ENCODE peak calls at places on chromosomes 4 and X, in four cellular contexts. One of them, this sample, is unnamed.

GRCh38 chr4:88976514-88977035 is 80.4 kb downstream of the FAM13A start:
- DNase-seq in upper lobe of right lung: no peak
- DNase-seq in astrocyte of the spinal cord: no peak
- DNase-seq in MM.1S: no peak
- DNase-seq in this sample: no peak

GRCh38 chr4:154013576-154013975 is 224.7 kb upstream of the SFRP2 start:
- DNase-seq in MM.1S: no peak
- DNase-seq in astrocyte of the spinal cord: no peak
- DNase-seq in upper lobe of right lung: no peak
- DNase-seq in this sample: no peak

GRCh38 chr4:68391451-68391850 is 41.6 kb upstream of the YTHDC1 start:
- DNase-seq in MM.1S: no peak
- DNase-seq in astrocyte of the spinal cord: no peak
- DNase-seq in upper lobe of right lung: no peak
- DNase-seq in this sample: no peak

GRCh38 chr4:40949701-40950100 is 199.9 kb downstream of the NSUN7 start:
- DNase-seq in upper lobe of right lung: no peak
- DNase-seq in MM.1S: no peak
- DNase-seq in astrocyte of the spinal cord: no peak
- DNase-seq in this sample: peak

GRCh38 chrX:95949588-95949987 is 735.1 kb upstream of the DIAPH2 start:
- DNase-seq in MM.1S: no peak
- DNase-seq in upper lobe of right lung: no peak
- DNase-seq in astrocyte of the spinal cord: no peak
- DNase-seq in this sample: no peak

GRCh38 chrX:153225438-153226098 is 46.5 kb downstream of the MAGEA1 start:
- DNase-seq in MM.1S: no peak
- DNase-seq in upper lobe of right lung: peak
- DNase-seq in astrocyte of the spinal cord: no peak
- DNase-seq in this sample: no peak

GRCh38 chrX:151962034-151962433 is 12.4 kb downstream of the GABRE start:
- DNase-seq in MM.1S: no peak
- DNase-seq in upper lobe of right lung: no peak
- DNase-seq in astrocyte of the spinal cord: no peak
- DNase-seq in this sample: no peak

GRCh38 chr4:67533112-67533511 is 12.2 kb downstream of the CENPC start:
- DNase-seq in upper lobe of right lung: no peak
- DNase-seq in astrocyte of the spinal cord: no peak
- DNase-seq in MM.1S: no peak
- DNase-seq in this sample: no peak

GRCh38 chrX:150092549-150092948 is 154.3 kb upstream of the EOLA2 start:
- DNase-seq in MM.1S: no peak
- DNase-seq in astrocyte of the spinal cord: no peak
- DNase-seq in upper lobe of right lung: no peak
- DNase-seq in this sample: no peak

GRCh38 chrX:1391370-1391706 is 575 bp downstream of the SLC25A6 start:
- DNase-seq in MM.1S: no peak
- DNase-seq in astrocyte of the spinal cord: no peak
- DNase-seq in upper lobe of right lung: no peak
- DNase-seq in this sample: no peak

GRCh38 chr4:164977243-164978164 is at the start of gene TRIM61:
- DNase-seq in MM.1S: peak
- DNase-seq in upper lobe of right lung: peak
- DNase-seq in astrocyte of the spinal cord: no peak
- DNase-seq in this sample: peak

GRCh38 chrX:133923113-133923512 is 62.3 kb downstream of the GPC3 start:
- DNase-seq in astrocyte of the spinal cord: no peak
- DNase-seq in MM.1S: peak
- DNase-seq in upper lobe of right lung: no peak
- DNase-seq in this sample: peak

GRCh38 chr4:183100827-183101226 is 1.8 kb downstream of the WWC2 start:
- DNase-seq in MM.1S: no peak
- DNase-seq in upper lobe of right lung: no peak
- DNase-seq in astrocyte of the spinal cord: no peak
- DNase-seq in this sample: no peak

GRCh38 chr4:149897784-149898183 is 82.1 kb upstream of the IQCM start:
- DNase-seq in MM.1S: peak
- DNase-seq in astrocyte of the spinal cord: peak
- DNase-seq in upper lobe of right lung: no peak
- DNase-seq in this sample: peak

GRCh38 chrX:22969416-22969815 is 30.3 kb upstream of the DDX53 start:
- DNase-seq in astrocyte of the spinal cord: no peak
- DNase-seq in upper lobe of right lung: no peak
- DNase-seq in MM.1S: peak
- DNase-seq in this sample: peak

GRCh38 chrX:129697204-129697829 is 41.5 kb upstream of the XPNPEP2 start:
- DNase-seq in astrocyte of the spinal cord: no peak
- DNase-seq in MM.1S: no peak
- DNase-seq in upper lobe of right lung: no peak
- DNase-seq in this sample: no peak

GRCh38 chr4:41160010-41160789 is 54.1 kb downstream of the APBB2 start:
- DNase-seq in MM.1S: no peak
- DNase-seq in astrocyte of the spinal cord: peak
- DNase-seq in upper lobe of right lung: no peak
- DNase-seq in this sample: peak

GRCh38 chr4:112735474-112735951 is 98.6 kb downstream of the LARP7 start:
- DNase-seq in MM.1S: no peak
- DNase-seq in astrocyte of the spinal cord: peak
- DNase-seq in upper lobe of right lung: no peak
- DNase-seq in this sample: no peak

GRCh38 chrX:40663880-40664630 is 16.7 kb upstream of the CXorf38 start:
- DNase-seq in MM.1S: no peak
- DNase-seq in astrocyte of the spinal cord: peak
- DNase-seq in upper lobe of right lung: no peak
- DNase-seq in this sample: peak

GRCh38 chrX:8913665-8914409 is 112.7 kb upstream of the FAM9A start:
- DNase-seq in astrocyte of the spinal cord: peak
- DNase-seq in MM.1S: no peak
- DNase-seq in upper lobe of right lung: no peak
- DNase-seq in this sample: peak

GRCh38 chrX:77572322-77572721 is 125.1 kb downstream of the FGF16 start:
- DNase-seq in astrocyte of the spinal cord: no peak
- DNase-seq in MM.1S: no peak
- DNase-seq in upper lobe of right lung: no peak
- DNase-seq in this sample: no peak

GRCh38 chr4:1297456-1298325 is 8.0 kb downstream of the MAEA start:
- DNase-seq in upper lobe of right lung: peak
- DNase-seq in MM.1S: no peak
- DNase-seq in astrocyte of the spinal cord: no peak
- DNase-seq in this sample: no peak

GRCh38 chr4:40178672-40179071 is 18.2 kb upstream of the RHOH start:
- DNase-seq in upper lobe of right lung: no peak
- DNase-seq in astrocyte of the spinal cord: no peak
- DNase-seq in MM.1S: peak
- DNase-seq in this sample: no peak

GRCh38 chr4:73315091-73315490 is 56.5 kb upstream of the ANKRD17 start:
- DNase-seq in MM.1S: no peak
- DNase-seq in upper lobe of right lung: no peak
- DNase-seq in astrocyte of the spinal cord: no peak
- DNase-seq in this sample: peak

GRCh38 chr4:111842336-111842735 is 302.9 kb upstream of the FAM241A start:
- DNase-seq in MM.1S: no peak
- DNase-seq in astrocyte of the spinal cord: no peak
- DNase-seq in upper lobe of right lung: no peak
- DNase-seq in this sample: no peak

GRCh38 chr4:74934016-74934821 is 1.3 kb downstream of the PARM1 start:
- DNase-seq in MM.1S: peak
- DNase-seq in astrocyte of the spinal cord: peak
- DNase-seq in upper lobe of right lung: peak
- DNase-seq in this sample: peak

GRCh38 chrX:134338527-134338926 is 101.5 kb downstream of the CCDC160 start:
- DNase-seq in upper lobe of right lung: no peak
- DNase-seq in astrocyte of the spinal cord: no peak
- DNase-seq in MM.1S: no peak
- DNase-seq in this sample: no peak

GRCh38 chrX:34901761-34902160 is 40.8 kb upstream of the FAM47B start:
- DNase-seq in upper lobe of right lung: no peak
- DNase-seq in astrocyte of the spinal cord: no peak
- DNase-seq in MM.1S: no peak
- DNase-seq in this sample: no peak

GRCh38 chr4:36285784-36286480 is 4.5 kb downstream of the DTHD1 start:
- DNase-seq in upper lobe of right lung: no peak
- DNase-seq in astrocyte of the spinal cord: no peak
- DNase-seq in MM.1S: peak
- DNase-seq in this sample: peak

GRCh38 chrX:8726031-8726652 is 5.8 kb downstream of the ANOS1 start:
- DNase-seq in astrocyte of the spinal cord: no peak
- DNase-seq in MM.1S: no peak
- DNase-seq in upper lobe of right lung: no peak
- DNase-seq in this sample: no peak

GRCh38 chrX:1306909-1307625 is 29.5 kb upstream of the IL3RA start:
- DNase-seq in upper lobe of right lung: no peak
- DNase-seq in astrocyte of the spinal cord: no peak
- DNase-seq in MM.1S: no peak
- DNase-seq in this sample: no peak

GRCh38 chr4:10622728-10623127 is 61.8 kb downstream of the CLNK start:
- DNase-seq in upper lobe of right lung: no peak
- DNase-seq in astrocyte of the spinal cord: no peak
- DNase-seq in MM.1S: peak
- DNase-seq in this sample: peak

GRCh38 chr4:38322709-38323108 is 341.3 kb upstream of the KLF3 start:
- DNase-seq in upper lobe of right lung: no peak
- DNase-seq in astrocyte of the spinal cord: peak
- DNase-seq in MM.1S: no peak
- DNase-seq in this sample: peak

GRCh38 chrX:111447298-111447697 is 35.3 kb upstream of the DCX start:
- DNase-seq in astrocyte of the spinal cord: no peak
- DNase-seq in upper lobe of right lung: no peak
- DNase-seq in MM.1S: peak
- DNase-seq in this sample: no peak

GRCh38 chr4:138977525-138977924 is 38.1 kb upstream of the NOCT start:
- DNase-seq in astrocyte of the spinal cord: no peak
- DNase-seq in upper lobe of right lung: no peak
- DNase-seq in MM.1S: no peak
- DNase-seq in this sample: no peak

GRCh38 chrX:68646421-68646820 is 1.0 kb upstream of the STARD8 start:
- DNase-seq in astrocyte of the spinal cord: no peak
- DNase-seq in MM.1S: no peak
- DNase-seq in upper lobe of right lung: no peak
- DNase-seq in this sample: no peak

GRCh38 chrX:68652327-68652930 is 5.0 kb downstream of the STARD8 start:
- DNase-seq in upper lobe of right lung: no peak
- DNase-seq in astrocyte of the spinal cord: peak
- DNase-seq in MM.1S: no peak
- DNase-seq in this sample: peak

GRCh38 chrX:68650491-68650890 is 3.0 kb downstream of the STARD8 start:
- DNase-seq in upper lobe of right lung: no peak
- DNase-seq in astrocyte of the spinal cord: peak
- DNase-seq in MM.1S: no peak
- DNase-seq in this sample: no peak

GRCh38 chrX:68648960-68649359 is 1.5 kb downstream of the STARD8 start:
- DNase-seq in MM.1S: no peak
- DNase-seq in upper lobe of right lung: no peak
- DNase-seq in astrocyte of the spinal cord: no peak
- DNase-seq in this sample: no peak

DNA sequence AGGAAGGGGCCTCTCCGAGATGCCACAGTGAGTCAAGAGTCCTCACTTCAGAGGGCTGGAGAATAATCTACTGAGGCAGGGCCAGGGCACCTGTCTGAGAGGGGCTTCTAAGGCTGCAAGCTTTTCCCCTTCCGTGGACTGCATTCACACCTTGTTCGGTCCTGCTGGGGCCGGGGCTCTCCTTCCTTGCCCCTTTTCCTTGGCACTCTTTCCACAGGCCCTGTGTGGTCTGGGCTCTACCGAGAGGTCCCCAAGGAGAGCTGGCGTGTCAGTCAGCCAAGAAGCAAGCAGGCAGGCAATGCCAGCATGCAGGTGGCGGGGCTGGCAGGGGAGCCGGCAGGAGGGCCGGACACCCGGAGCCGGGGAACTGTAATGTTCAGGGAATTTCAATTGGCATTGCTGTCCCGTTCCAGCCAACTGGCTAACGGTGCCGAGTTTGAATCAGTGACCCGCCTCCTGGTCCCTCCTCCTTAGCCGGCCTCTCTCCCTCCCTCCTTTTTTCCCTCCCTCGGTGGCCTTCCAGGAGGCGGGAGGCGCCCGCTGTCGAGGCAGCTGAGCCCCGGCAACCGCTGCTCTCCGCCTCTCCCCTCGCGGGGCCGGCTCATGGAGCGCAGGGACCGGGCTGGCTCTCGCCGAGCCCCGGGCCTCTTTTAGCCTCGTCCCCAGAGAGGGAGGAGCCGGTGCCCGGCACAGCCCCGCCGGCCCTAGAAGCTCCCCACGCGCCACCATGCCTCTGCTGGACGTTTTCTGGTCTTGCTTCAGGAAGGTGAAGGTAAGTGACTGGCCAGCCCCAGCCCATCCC is at the start of gene STARD8:
- DNase-seq in MM.1S: no peak
- DNase-seq in upper lobe of right lung: peak
- DNase-seq in astrocyte of the spinal cord: peak
- DNase-seq in this sample: peak
- TF ChIP-seq CTCF in MM.1S: no peak
- TF ChIP-seq CTCF in upper lobe of right lung: no peak
- TF ChIP-seq CTCF in astrocyte of the spinal cord: peak
- TF ChIP-seq CTCF in this sample: peak

DNA sequence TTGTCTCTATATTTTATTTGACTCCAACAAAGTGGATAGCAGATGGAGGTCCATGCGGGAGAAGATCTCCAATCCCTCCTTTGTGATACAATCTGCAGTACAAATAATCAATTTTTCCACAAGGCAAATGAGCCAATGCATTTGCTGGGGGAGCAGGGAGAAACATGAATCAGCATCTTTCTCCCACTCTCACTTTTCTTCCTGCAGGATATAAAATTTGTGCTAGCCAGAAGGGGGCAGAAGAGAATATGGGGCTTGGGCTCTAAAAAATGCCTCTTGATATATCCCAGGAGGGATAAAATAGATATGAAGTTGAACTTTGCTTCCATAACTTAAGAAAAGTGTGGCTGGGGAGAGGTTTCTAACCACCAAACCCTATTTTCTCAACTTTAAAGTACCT is 38.3 kb upstream of the CWH43 start:
- DNase-seq in upper lobe of right lung: no peak
- DNase-seq in astrocyte of the spinal cord: no peak
- DNase-seq in MM.1S: no peak
- DNase-seq in this sample: no peak
- TF ChIP-seq CTCF in upper lobe of right lung: no peak
- TF ChIP-seq CTCF in astrocyte of the spinal cord: no peak
- TF ChIP-seq CTCF in MM.1S: no peak
- TF ChIP-seq CTCF in this sample: peak

GRCh38 chrX:145405012-145405411 is 157.7 kb downstream of the SPANXN1 start:
- DNase-seq in MM.1S: peak
- DNase-seq in astrocyte of the spinal cord: peak
- DNase-seq in upper lobe of right lung: no peak
- DNase-seq in this sample: peak
- TF ChIP-seq CTCF in MM.1S: peak
- TF ChIP-seq CTCF in astrocyte of the spinal cord: peak
- TF ChIP-seq CTCF in upper lobe of right lung: peak
- TF ChIP-seq CTCF in this sample: peak

DNA sequence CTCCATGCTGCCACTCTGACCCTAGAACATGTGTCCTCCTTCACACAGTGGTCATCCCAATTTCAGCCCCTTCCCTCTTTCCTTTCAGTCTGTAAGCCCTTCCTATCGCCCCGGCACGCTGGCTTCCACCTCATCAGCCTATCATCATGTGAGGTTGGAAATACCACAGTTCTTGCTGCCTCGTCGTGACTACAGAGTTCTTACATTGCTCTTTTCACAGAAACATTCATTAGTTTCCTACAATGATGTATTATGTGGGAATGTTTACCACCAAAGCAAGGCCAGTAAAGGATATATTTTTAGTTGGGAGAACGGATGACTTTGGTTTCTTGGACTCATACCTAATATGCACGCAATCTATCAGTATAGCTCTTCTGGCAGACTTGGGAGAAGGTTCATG is 169.5 kb upstream of the BOD1L1 start:
- DNase-seq in MM.1S: no peak
- DNase-seq in upper lobe of right lung: no peak
- DNase-seq in astrocyte of the spinal cord: no peak
- DNase-seq in this sample: no peak
- TF ChIP-seq CTCF in MM.1S: no peak
- TF ChIP-seq CTCF in upper lobe of right lung: no peak
- TF ChIP-seq CTCF in astrocyte of the spinal cord: no peak
- TF ChIP-seq CTCF in this sample: no peak